ENCODE peak calls at places on chromosomes 6 and 20, in ten cellular contexts. F, W, O, P, D, I, G, L, E and X are unnamed samples.

GRCh38 chr6:68196645-68197044 is 438.4 kb upstream of the ADGRB3 start:
- DNase-seq in E (no peak), I (no peak), L (no peak), D (no peak), P (no peak), F (no peak), O (no peak), G (peak), W (no peak), X (peak)

GRCh38 chr6:161169060-161169459 is 104.8 kb downstream of the AGPAT4 start:
- DNase-seq in O (no peak), L (no peak), G (no peak), P (no peak), F (no peak), E (no peak), I (no peak), D (no peak), W (no peak), X (no peak)

GRCh38 chr20:2800590-2801458 is at the start of gene CPXM1:
- DNase-seq in P (no peak), E (peak), F (no peak), L (no peak), O (no peak), G (peak), D (no peak), W (no peak), I (no peak), X (peak)

GRCh38 chr6:33589723-33590530 is 9.9 kb upstream of the BAK1 start:
- DNase-seq in P (peak), L (peak), O (no peak), G (peak), D (peak), E (peak), I (no peak), W (peak), F (peak), X (no peak)

GRCh38 chr6:152380351-152380767 is 256.8 kb downstream of the SYNE1 start:
- DNase-seq in W (peak), O (no peak), P (no peak), G (no peak), E (peak), F (no peak), I (no peak), D (peak), L (peak), X (no peak)

GRCh38 chr20:57517904-57518303 is 7.0 kb downstream of the CTCFL start:
- DNase-seq in P (no peak), I (no peak), O (no peak), W (no peak), D (no peak), G (no peak), E (no peak), L (no peak), F (no peak), X (no peak)

GRCh38 chr20:45835230-45836224 is 1.9 kb downstream of the SNX21 start:
- DNase-seq in L (peak), G (peak), F (no peak), I (no peak), O (peak), W (peak), D (peak), P (no peak), E (no peak), X (peak)

GRCh38 chr20:6746901-6747609 is 20.4 kb upstream of the BMP2 start:
- DNase-seq in W (no peak), L (no peak), D (no peak), O (no peak), I (no peak), E (peak), F (no peak), P (no peak), G (no peak), X (no peak)

GRCh38 chr20:728022-728944 is 40.0 kb downstream of the SLC52A3 start:
- DNase-seq in L (no peak), O (peak), P (peak), D (no peak), E (peak), I (no peak), W (no peak), G (peak), F (no peak), X (peak)

GRCh38 chr6:130372786-130373185 is 7.0 kb downstream of the TMEM200A start:
- DNase-seq in O (no peak), G (no peak), F (no peak), I (no peak), L (no peak), W (no peak), P (no peak), D (no peak), E (no peak), X (no peak)